ENCODE peak calls at places on chromosomes 13 and 19, in four cellular contexts. E is heart left ventricle, D is HL-60, T is GM20000. V is an unnamed sample.

GRCh38 chr13:51639171-51639570 is 54.9 kb downstream of the WDFY2 start:
- DNase-seq in E (no peak), T (no peak), D (no peak), V (no peak)

GRCh38 chr19:30160996-30161655 is 211.1 kb upstream of the ZNF536 start:
- DNase-seq in T (no peak), E (no peak), D (no peak), V (peak)

GRCh38 chr13:85366759-85367417 is 432.3 kb downstream of the SLITRK6 start:
- DNase-seq in T (no peak), D (no peak), E (no peak), V (no peak)

GRCh38 chr19:16571283-16571682 is 932 bp downstream of the SLC35E1 start:
- DNase-seq in D (no peak), E (no peak), T (no peak), V (no peak)

GRCh38 chr13:114236224-114236623 is 1.5 kb downstream of the CDC16 start:
- DNase-seq in D (no peak), T (no peak), E (no peak), V (no peak)

GRCh38 chr13:98026457-98026857 is 73.0 kb downstream of the IPO5 start:
- DNase-seq in T (no peak), E (no peak), D (no peak), V (no peak)

GRCh38 chr19:18167975-18168645 is 5.5 kb upstream of the IFI30 start:
- DNase-seq in T (peak), D (no peak), E (peak), V (no peak)

GRCh38 chr13:46179576-46180368 is 2.2 kb downstream of the LCP1 start:
- DNase-seq in D (peak), E (peak), T (no peak), V (no peak)

GRCh38 chr13:91297503-91297902 is 50.0 kb upstream of the MIR17HG start:
- DNase-seq in E (no peak), D (no peak), T (no peak), V (no peak)

GRCh38 chr19:28737021-28737525 is 475.9 kb downstream of the UQCRFS1 start:
- DNase-seq in T (peak), E (no peak), D (no peak), V (no peak)

GRCh38 chr19:5090780-5091575 is 122.1 kb downstream of the KDM4B start:
- DNase-seq in E (peak), T (no peak), D (no peak), V (no peak)

GRCh38 chr19:31533114-31533513 is 183.9 kb upstream of the TSHZ3 start:
- DNase-seq in D (no peak), E (no peak), T (no peak), V (no peak)

GRCh38 chr19:53953383-53953782 is 9.4 kb upstream of the CACNG8 start:
- DNase-seq in E (no peak), T (no peak), D (no peak), V (no peak)

GRCh38 chr19:50417138-50417849 is 1.4 kb upstream of the SPIB start:
- DNase-seq in D (no peak), E (no peak), T (no peak), V (no peak)

GRCh38 chr19:39110263-39110967 is 15.2 kb upstream of the PAK4 start:
- DNase-seq in E (no peak), T (peak), D (no peak), V (no peak)

GRCh38 chr13:39900106-39900750 is 244.8 kb downstream of the COG6 start:
- DNase-seq in T (no peak), D (no peak), E (no peak), V (no peak)

GRCh38 chr19:57348136-57348535 is 2.9 kb upstream of the ZNF304 start:
- DNase-seq in D (no peak), E (no peak), T (no peak), V (no peak)

DNA sequence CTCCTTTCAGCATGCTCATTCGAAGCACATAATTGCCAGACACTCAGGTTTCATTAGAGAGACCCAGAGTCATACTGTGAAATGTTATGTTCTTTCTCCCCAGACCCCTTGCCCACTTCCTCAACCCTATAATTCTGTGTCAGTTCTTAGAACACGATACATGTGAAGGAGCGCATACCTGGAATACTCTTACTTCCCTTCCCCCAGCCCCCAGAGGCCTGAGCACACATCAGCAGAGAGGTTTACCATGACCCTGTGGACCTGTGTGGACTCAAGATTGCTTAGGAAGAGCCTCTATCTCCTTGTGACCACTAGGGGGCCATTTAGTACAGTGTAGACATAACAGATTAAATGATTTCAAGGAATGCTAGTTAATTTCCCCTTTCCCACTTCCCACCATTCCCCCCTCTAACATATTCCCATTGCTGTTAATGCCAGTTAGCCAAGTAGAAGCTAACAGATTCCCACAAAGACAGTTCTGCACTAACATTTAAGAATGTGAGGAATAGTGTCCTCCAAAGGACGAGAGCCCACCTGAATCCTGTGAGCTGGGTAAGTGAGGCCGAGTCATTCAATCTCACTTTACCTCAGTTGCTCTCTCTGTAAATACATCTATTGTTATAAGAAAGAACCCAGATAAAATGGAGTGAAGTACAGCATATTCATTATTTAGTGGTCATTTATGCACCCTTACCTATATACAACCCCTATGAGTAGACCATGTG is 154.2 kb upstream of the MAB21L1 start:
- DNase-seq in T (peak), D (no peak), E (no peak), V (no peak)
- TF ChIP-seq CTCF in T (peak), D (peak), E (peak), V (peak)

GRCh38 chr13:66689037-66689619 is 541.0 kb downstream of the PCDH9 start:
- DNase-seq in T (no peak), E (no peak), D (no peak), V (no peak)

GRCh38 chr13:66691149-66691548 is 539.0 kb downstream of the PCDH9 start:
- DNase-seq in D (no peak), T (no peak), E (no peak), V (no peak)

GRCh38 chr13:66693656-66694055 is 536.5 kb downstream of the PCDH9 start:
- DNase-seq in D (no peak), E (no peak), T (no peak), V (no peak)

DNA sequence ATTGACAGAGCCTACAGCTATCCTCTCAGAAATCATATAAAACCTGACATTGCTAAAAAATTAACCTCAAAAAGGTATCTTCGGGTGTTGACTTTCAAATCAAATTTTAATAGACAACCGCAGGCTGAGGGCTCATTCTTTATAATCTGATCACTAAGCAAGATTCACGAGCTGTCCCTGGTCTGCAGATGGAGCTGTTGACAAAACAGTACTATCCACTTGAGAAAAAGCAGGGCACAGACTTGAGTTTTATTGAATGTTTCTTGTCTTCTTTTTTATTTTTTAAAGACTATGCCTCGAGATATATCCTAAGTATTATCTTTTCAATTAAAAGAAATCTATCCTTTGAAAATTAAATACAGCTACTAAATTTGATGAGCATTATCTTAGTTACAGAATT is 540.5 kb downstream of the PCDH9 start:
- DNase-seq in D (no peak), T (no peak), E (no peak), V (no peak)
- TF ChIP-seq CTCF in D (no peak), T (no peak), E (no peak), V (peak)

GRCh38 chr13:89694471-89694870 is 1653.0 kb upstream of the MIR17HG start:
- DNase-seq in E (no peak), T (no peak), D (no peak), V (no peak)

GRCh38 chr13:89695343-89696257 is 1651.9 kb upstream of the MIR17HG start:
- DNase-seq in D (peak), E (no peak), T (peak), V (no peak)
- TF ChIP-seq CTCF in D (peak), E (peak), T (peak), V (peak)

GRCh38 chr19:45498411-45499195 is at the start of gene PPM1N:
- DNase-seq in D (no peak), T (peak), E (no peak), V (no peak)
- TF ChIP-seq CTCF in D (no peak), T (peak), E (no peak), V (peak)

V was measured in chondrocyte.